ENCODE peak calls at places on chromosomes 11 and 22, in seven cellular contexts. Q is NAMALWA; P is epithelial cell of esophagus; M is frontal cortex; O is activated T-cell treated with anti-CD3 and anti-CD28 coated beads for 1 hour; B is stimulated activated CD4-positive, alpha-beta T cell treated with anti-CD3 and anti-CD28 coated beads, Interleukin-15, amount 100 ng/mL, for 1 hour; Y is sciatic nerve. H is an unnamed sample.

GRCh38 chr11:926341-926916 is 759 bp downstream of the AP2A2 start:
- DNase-seq in Q (no peak), P (peak), M (peak), O (no peak), B (no peak), Y (no peak), H (peak)

GRCh38 chr11:48001438-48002021 is 21.2 kb downstream of the PTPRJ start:
- DNase-seq in Q (peak), P (no peak), M (no peak), O (peak), B (peak), Y (no peak), H (no peak)

GRCh38 chr11:68010058-68011041 is at the start of gene ALDH3B1:
- DNase-seq in Q (peak), P (peak), M (peak), O (no peak), B (no peak), Y (peak), H (no peak)

GRCh38 chr11:9015677-9016076 is 11.9 kb upstream of the NRIP3 start:
- DNase-seq in Q (peak), P (peak), M (peak), O (peak), B (peak), Y (peak), H (no peak)

GRCh38 chr22:25702046-25702445 is 39.9 kb upstream of the MYO18B start:
- DNase-seq in Q (peak), P (peak), M (no peak), O (no peak), B (no peak), Y (no peak), H (no peak)

GRCh38 chr11:122659676-122660571 is 4.4 kb downstream of the UBASH3B start:
- DNase-seq in Q (no peak), P (no peak), M (no peak), O (no peak), B (no peak), Y (no peak), H (no peak)

GRCh38 chr11:29432719-29433325 is 584.0 kb downstream of the KCNA4 start:
- DNase-seq in Q (peak), P (peak), M (peak), O (no peak), B (no peak), Y (no peak), H (no peak)

GRCh38 chr11:30125461-30125860 is 105.4 kb upstream of the FSHB start:
- DNase-seq in Q (no peak), P (peak), M (no peak), O (no peak), B (no peak), Y (no peak), H (no peak)

GRCh38 chr11:60867871-60868681 is 734 bp downstream of the ZP1 start:
- DNase-seq in Q (no peak), P (no peak), M (no peak), O (no peak), B (no peak), Y (peak), H (no peak)

GRCh38 chr11:62443390-62444201 is 24.8 kb downstream of the SCGB1A1 start:
- DNase-seq in Q (no peak), P (no peak), M (no peak), O (no peak), B (no peak), Y (no peak), H (no peak)

GRCh38 chr11:30346068-30346688 is 23.3 kb downstream of the ARL14EP start:
- DNase-seq in Q (peak), P (peak), M (peak), O (no peak), B (no peak), Y (no peak), H (peak)

GRCh38 chr11:119368121-119369034 is 13.1 kb downstream of the USP2 start:
- DNase-seq in Q (no peak), P (no peak), M (peak), O (no peak), B (no peak), Y (peak), H (no peak)

GRCh38 chr11:33723238-33723881 is 12.9 kb downstream of the CD59 start:
- DNase-seq in Q (no peak), P (peak), M (no peak), O (no peak), B (no peak), Y (no peak), H (peak)

GRCh38 chr11:102513869-102514268 is 16.7 kb downstream of the MMP7 start:
- DNase-seq in Q (no peak), P (peak), M (no peak), O (no peak), B (no peak), Y (peak), H (no peak)

GRCh38 chr11:30487200-30487898 is 98.8 kb downstream of the MPPED2 start:
- DNase-seq in Q (no peak), P (peak), M (no peak), O (no peak), B (no peak), Y (no peak), H (no peak)

GRCh38 chr22:29707471-29707870 is 12.3 kb upstream of the CABP7 start:
- DNase-seq in Q (no peak), P (no peak), M (no peak), O (no peak), B (no peak), Y (no peak), H (no peak)

GRCh38 chr22:17381237-17381913 is 12.1 kb downstream of the CECR2 start:
- DNase-seq in Q (no peak), P (peak), M (no peak), O (no peak), B (no peak), Y (no peak), H (no peak)

GRCh38 chr11:10581481-10582019 is 13.1 kb upstream of the LYVE1 start:
- DNase-seq in Q (no peak), P (peak), M (no peak), O (no peak), B (no peak), Y (no peak), H (no peak)

GRCh38 chr11:16326679-16327297 is 29.6 kb downstream of the SOX6 start:
- DNase-seq in Q (no peak), P (no peak), M (no peak), O (no peak), B (no peak), Y (no peak), H (peak)

GRCh38 chr11:69814411-69814810 is 4.8 kb downstream of the FGF3 start:
- DNase-seq in Q (no peak), P (no peak), M (no peak), O (no peak), B (no peak), Y (no peak), H (no peak)

GRCh38 chr11:66188580-66188979 is 79.9 kb upstream of the RAB1B start:
- DNase-seq in Q (no peak), P (peak), M (no peak), O (no peak), B (no peak), Y (no peak), H (peak)

GRCh38 chr11:123235117-123235686 is 40.2 kb upstream of the CLMP start:
- DNase-seq in Q (peak), P (no peak), M (peak), O (peak), B (no peak), Y (peak), H (no peak)

GRCh38 chr11:104106136-104106754 is 57.7 kb downstream of the PDGFD start:
- DNase-seq in Q (no peak), P (no peak), M (no peak), O (no peak), B (no peak), Y (no peak), H (no peak)

GRCh38 chr11:106644824-106645223 is 373.5 kb downstream of the GUCY1A2 start:
- DNase-seq in Q (no peak), P (peak), M (no peak), O (no peak), B (no peak), Y (no peak), H (peak)

GRCh38 chr11:2944953-2945756 is 15.9 kb upstream of the PHLDA2 start:
- DNase-seq in Q (no peak), P (peak), M (peak), O (no peak), B (no peak), Y (peak), H (no peak)

GRCh38 chr11:7046474-7046873 is 26.2 kb downstream of the NLRP14 start:
- DNase-seq in Q (no peak), P (no peak), M (no peak), O (no peak), B (no peak), Y (no peak), H (peak)

GRCh38 chr22:25760294-25760693 is 18.3 kb downstream of the MYO18B start:
- DNase-seq in Q (no peak), P (no peak), M (no peak), O (no peak), B (no peak), Y (no peak), H (no peak)

GRCh38 chr22:48315415-48316244 is 1512.0 kb downstream of the BRD1 start:
- DNase-seq in Q (no peak), P (no peak), M (no peak), O (no peak), B (no peak), Y (peak), H (no peak)

GRCh38 chr11:48036011-48036410 is 55.7 kb downstream of the PTPRJ start:
- DNase-seq in Q (no peak), P (no peak), M (no peak), O (no peak), B (no peak), Y (no peak), H (no peak)

GRCh38 chr11:96267490-96268010 is 75.4 kb downstream of the MAML2 start:
- DNase-seq in Q (peak), P (peak), M (no peak), O (no peak), B (no peak), Y (no peak), H (no peak)

GRCh38 chr11:46200537-46201281 is 76.8 kb upstream of the CREB3L1 start:
- DNase-seq in Q (no peak), P (peak), M (no peak), O (no peak), B (no peak), Y (no peak), H (peak)

GRCh38 chr11:1297576-1298473 is 11.6 kb downstream of the TOLLIP start:
- DNase-seq in Q (no peak), P (no peak), M (no peak), O (no peak), B (no peak), Y (peak), H (no peak)

GRCh38 chr11:19181673-19182261 is 20.0 kb downstream of the CSRP3 start:
- DNase-seq in Q (no peak), P (no peak), M (no peak), O (no peak), B (no peak), Y (no peak), H (no peak)